ENCODE peak calls at places on chromosomes 7 and 10, in five cellular contexts. V, M, I, X and J are unnamed samples.
A peak's percentile ranks its signal among the peaks of the same experiment; 100 is the strongest.

GRCh38 chr10:43380610-43381222 is 9.3 kb downstream of the FXYD4 start:
- DNase-seq in V (no peak), M (no peak), I (peak; percentile 33), X (peak; percentile 6), J (no peak)

GRCh38 chr7:17706734-17707133 is 233.6 kb downstream of the SNX13 start:
- DNase-seq in V (no peak), M (no peak), I (no peak), X (peak; percentile 65), J (peak; percentile 39)

GRCh38 chr10:133030791-133031190 is 56.9 kb upstream of the ADGRA1 start:
- DNase-seq in V (no peak), M (no peak), I (no peak), X (no peak), J (peak; percentile 37)

GRCh38 chr7:112520787-112521186 is 40.0 kb downstream of the LSMEM1 start:
- DNase-seq in V (no peak), M (no peak), I (no peak), X (no peak), J (no peak)

GRCh38 chr10:77325233-77325537 is 312.4 kb downstream of the KCNMA1 start:
- DNase-seq in V (no peak), M (no peak), I (peak; percentile 62), X (no peak), J (no peak)

GRCh38 chr7:139159900-139160675 is 50.6 kb upstream of the ZC3HAV1 start:
- DNase-seq in V (no peak), M (no peak), I (no peak), X (no peak), J (peak; percentile 58)

GRCh38 chr7:55245271-55245723 is 119.8 kb upstream of the LANCL2 start:
- DNase-seq in V (no peak), M (no peak), I (no peak), X (no peak), J (peak; percentile 88)

GRCh38 chr10:111142082-111142481 is 65.3 kb downstream of the ADRA2A start:
- DNase-seq in V (no peak), M (no peak), I (no peak), X (no peak), J (no peak)

GRCh38 chr10:127940866-127941640 is 34.1 kb downstream of the PTPRE start:
- DNase-seq in V (no peak), M (no peak), I (no peak), X (peak; percentile 50), J (no peak)

GRCh38 chr7:21704362-21704761 is 161.5 kb downstream of the DNAH11 start:
- DNase-seq in V (no peak), M (no peak), I (no peak), X (no peak), J (no peak)

GRCh38 chr10:86203162-86203905 is 163.3 kb downstream of the GRID1 start:
- DNase-seq in V (no peak), M (peak; percentile 25), I (no peak), X (peak; percentile 30), J (peak; percentile 26)

GRCh38 chr7:5431485-5432118 is 8.0 kb upstream of the TNRC18 start:
- DNase-seq in V (no peak), M (no peak), I (no peak), X (no peak), J (no peak)

GRCh38 chr7:26627221-26627620 is 237.2 kb downstream of the SKAP2 start:
- DNase-seq in V (no peak), M (no peak), I (no peak), X (no peak), J (no peak)

GRCh38 chr10:91653214-91653875 is 20.5 kb upstream of the PPP1R3C start:
- DNase-seq in V (no peak), M (no peak), I (no peak), X (no peak), J (no peak)

GRCh38 chr7:68787586-68787985 is 810.7 kb upstream of the AUTS2 start:
- DNase-seq in V (no peak), M (no peak), I (no peak), X (no peak), J (peak; percentile 4)

GRCh38 chr7:50577569-50577968 is 12.4 kb upstream of the DDC start:
- DNase-seq in V (no peak), M (no peak), I (no peak), X (no peak), J (no peak)

DNA sequence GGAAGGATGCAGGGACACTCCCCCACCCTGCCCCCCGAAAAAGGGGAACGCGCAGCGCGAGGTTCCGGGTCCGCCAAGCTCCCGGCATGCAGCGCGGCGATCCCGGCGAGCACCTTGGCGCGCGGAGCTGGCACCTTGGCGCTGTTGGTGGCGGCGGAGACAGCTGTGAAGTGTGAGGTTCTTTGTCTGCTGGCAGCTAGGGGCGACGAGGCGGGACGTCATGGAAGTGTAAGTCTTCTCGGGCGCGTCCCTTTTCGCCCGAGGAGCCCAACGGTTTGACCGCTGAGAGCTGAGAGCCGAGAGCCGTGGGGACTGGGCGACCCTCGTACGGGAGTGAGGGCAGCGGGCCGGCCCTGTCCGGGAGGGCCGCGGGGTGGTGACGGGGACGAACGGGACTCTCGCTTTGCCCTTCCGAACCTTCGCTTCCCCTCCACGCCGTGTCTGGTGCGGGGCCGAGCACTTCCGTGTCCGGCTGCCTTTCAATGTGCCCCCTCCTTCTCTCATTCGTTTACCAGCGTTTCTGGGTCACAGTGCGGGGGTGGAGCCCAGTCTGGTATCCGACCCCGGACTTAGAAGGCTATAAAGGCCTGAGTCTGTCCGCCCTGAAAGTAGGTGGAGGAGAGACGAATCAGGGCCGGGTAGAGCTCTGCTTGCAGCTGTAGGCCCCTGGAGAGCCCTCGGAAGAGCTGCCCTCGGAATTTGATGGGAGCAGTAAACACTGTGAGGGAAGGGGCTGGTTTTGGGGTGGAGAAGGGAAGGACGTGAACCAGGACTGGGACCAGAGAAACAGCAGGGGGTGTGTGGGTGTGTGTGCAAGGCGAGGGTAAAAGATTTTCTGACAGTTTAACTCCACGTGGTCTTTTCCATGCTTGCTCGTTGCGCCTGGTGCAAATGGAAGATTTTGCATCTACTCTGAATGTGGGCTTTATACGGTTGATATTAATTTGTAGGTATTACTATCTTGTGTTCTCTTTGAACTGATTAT is at the start of gene CRCP:
- DNase-seq in V (peak; percentile 82), M (peak; percentile 89), I (peak; percentile 80), X (peak; percentile 91), J (peak; percentile 78)
- TF ChIP-seq CTCF in V (peak; percentile 31), M (peak; percentile 21), I (no peak), X (no peak), J (no peak)

DNA sequence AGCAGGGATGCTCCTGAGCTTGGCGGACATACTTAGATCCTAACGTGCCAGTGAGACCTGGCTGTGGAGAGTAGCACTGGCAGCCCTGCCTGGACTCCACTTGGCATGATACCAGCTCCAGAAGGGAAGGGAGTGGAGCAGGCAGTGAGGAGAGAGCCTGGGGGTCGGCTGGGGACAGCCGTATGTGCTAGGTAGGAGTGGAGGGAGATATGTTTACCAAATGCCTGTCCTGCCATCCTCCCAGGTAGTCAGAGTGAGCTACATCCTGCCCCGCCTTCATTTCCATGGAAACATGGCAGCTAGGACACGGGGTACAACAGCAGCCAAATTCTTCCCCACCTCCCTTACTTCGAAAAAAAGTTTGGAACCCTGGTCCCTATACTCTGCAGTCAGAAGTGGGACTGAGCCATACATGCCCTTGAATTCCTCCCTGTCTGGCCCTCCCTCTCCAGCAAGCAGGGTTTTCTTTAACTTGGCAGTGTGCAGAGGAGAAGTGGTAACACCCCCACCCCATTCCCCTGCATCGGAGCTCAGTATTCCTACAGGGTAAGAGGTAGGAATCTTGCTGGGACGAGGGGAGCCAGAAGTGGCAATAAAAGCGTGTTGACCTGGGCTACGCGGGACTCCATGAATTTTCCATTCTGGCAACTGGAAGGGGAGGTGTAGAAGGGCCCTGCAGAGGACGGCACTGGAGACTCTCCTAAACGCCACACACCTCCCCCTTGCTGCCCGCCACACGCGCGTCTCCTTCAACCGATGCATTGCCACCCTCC is 20.0 kb upstream of the SMO start:
- DNase-seq in V (no peak), M (no peak), I (no peak), X (no peak), J (no peak)
- H3K4me3 ChIP-seq in V (no peak overlapping the region), M (peak overlapping the region; percentile 56), I (peak overlapping the region; percentile 38), X (no peak overlapping the region), J (peak overlapping the region; percentile 37)

GRCh38 chr10:24724381-24725228 is 918 bp upstream of the ARHGAP21 start:
- DNase-seq in V (peak; percentile 98), M (peak; percentile 98), I (peak; percentile 97), X (peak; percentile 99), J (peak; percentile 99)
- TF ChIP-seq POLR2A in V (peak; percentile 97), M (peak; percentile 76), I (peak; percentile 77), X (peak; percentile 85), J (peak; percentile 54)

DNA sequence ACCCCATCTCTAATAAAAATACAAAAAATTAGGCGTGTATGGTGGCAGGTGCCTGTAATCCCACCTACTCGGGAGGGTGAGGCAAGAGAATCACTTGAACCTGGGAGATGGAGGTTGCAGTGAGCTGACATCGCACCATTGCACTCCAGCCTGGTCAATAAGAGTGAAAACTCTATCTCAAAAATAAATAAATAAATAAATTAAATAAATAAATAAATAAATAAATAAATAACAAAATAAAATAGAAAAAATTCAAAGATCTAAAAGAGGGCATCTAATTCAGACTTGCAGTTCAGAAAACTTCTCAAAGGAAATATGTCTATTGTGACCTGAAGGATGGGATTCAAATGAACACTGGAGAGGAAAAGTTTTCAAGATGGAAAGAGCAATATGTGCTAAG is 1085.1 kb downstream of the SORCS3 start:
- DNase-seq in V (no peak), M (no peak), I (no peak), X (no peak), J (no peak)
- TF ChIP-seq CTCF in V (no peak), M (no peak), I (no peak), X (no peak), J (no peak)

DNA sequence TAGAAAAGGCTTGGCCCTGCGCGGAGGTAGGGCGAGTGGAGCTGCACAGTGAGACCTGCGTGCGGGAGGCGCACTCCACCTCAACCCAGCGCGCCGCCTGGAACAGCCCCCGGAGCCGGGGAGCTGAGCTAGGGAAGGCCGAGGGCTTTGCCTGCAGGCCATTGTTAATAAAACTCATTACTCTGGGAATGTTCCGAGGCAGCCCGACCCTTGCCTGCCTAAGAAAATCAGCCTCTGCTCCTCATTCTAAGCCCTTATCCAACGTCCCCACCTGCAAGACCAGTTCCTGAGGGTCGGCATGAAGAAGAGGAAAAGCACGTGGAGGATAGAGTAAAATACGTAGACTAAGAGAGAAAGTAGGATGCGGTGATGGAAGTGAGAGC is 55.3 kb downstream of the C7orf25 start:
- DNase-seq in V (no peak), M (no peak), I (no peak), X (no peak), J (no peak)
- H3K4me3 ChIP-seq in V (peak overlapping the region; percentile 49), M (peak overlapping the region; percentile 48), I (peak overlapping the region; percentile 22), X (peak overlapping the region; percentile 21), J (no peak overlapping the region)

GRCh38 chr10:35575640-35576039 is 29.5 kb upstream of the GJD4 start:
- DNase-seq in V (no peak), M (no peak), I (no peak), X (no peak), J (no peak)
- TF ChIP-seq POLR2A in V (no peak), M (no peak), I (no peak), X (no peak), J (no peak)

GRCh38 chr10:71369602-71370001 is 27.1 kb upstream of the CDH23 start:
- DNase-seq in V (no peak), M (no peak), I (no peak), X (no peak), J (no peak)

GRCh38 chr10:71367279-71367678 is 29.4 kb upstream of the CDH23 start:
- DNase-seq in V (no peak), M (no peak), I (no peak), X (no peak), J (no peak)

GRCh38 chr10:71370031-71370430 is 26.7 kb upstream of the CDH23 start:
- DNase-seq in V (no peak), M (no peak), I (no peak), X (no peak), J (no peak)

GRCh38 chr10:71366710-71367109 is 30.0 kb upstream of the CDH23 start:
- DNase-seq in V (no peak), M (no peak), I (no peak), X (no peak), J (no peak)

GRCh38 chr10:71368639-71369038 is 28.1 kb upstream of the CDH23 start:
- DNase-seq in V (no peak), M (no peak), I (no peak), X (no peak), J (no peak)
- TF ChIP-seq CTCF in V (peak; percentile 8), M (no peak), I (no peak), X (no peak), J (no peak)